ENCODE peak calls at places on chromosome 20, in six cellular contexts. One of them, this sample, is unnamed.

GRCh38 chr20:49706548-49707517 is 6.8 kb downstream of the B4GALT5 start:
- DNase-seq in IMR-90: no peak
- DNase-seq in tibial nerve: no peak
- DNase-seq in sigmoid colon: no peak
- DNase-seq in heart right ventricle: no peak
- DNase-seq in body of pancreas: no peak
- DNase-seq in this sample: no peak

GRCh38 chr20:48080583-48080982 is 295.3 kb upstream of the SULF2 start:
- DNase-seq in sigmoid colon: no peak
- DNase-seq in tibial nerve: no peak
- DNase-seq in IMR-90: no peak
- DNase-seq in heart right ventricle: no peak
- DNase-seq in body of pancreas: no peak
- DNase-seq in this sample: no peak

GRCh38 chr20:41030536-41031242 is 2.1 kb downstream of the TOP1 start:
- DNase-seq in IMR-90: peak
- DNase-seq in heart right ventricle: no peak
- DNase-seq in body of pancreas: no peak
- DNase-seq in tibial nerve: no peak
- DNase-seq in sigmoid colon: no peak
- DNase-seq in this sample: peak

GRCh38 chr20:32541917-32542615 is 43.1 kb downstream of the NOL4L start:
- DNase-seq in body of pancreas: no peak
- DNase-seq in tibial nerve: no peak
- DNase-seq in sigmoid colon: no peak
- DNase-seq in heart right ventricle: no peak
- DNase-seq in IMR-90: no peak
- DNase-seq in this sample: no peak

GRCh38 chr20:4027590-4028265 is 12.4 kb upstream of the RNF24 start:
- DNase-seq in heart right ventricle: no peak
- DNase-seq in IMR-90: no peak
- DNase-seq in tibial nerve: no peak
- DNase-seq in body of pancreas: no peak
- DNase-seq in sigmoid colon: no peak
- DNase-seq in this sample: no peak

GRCh38 chr20:17227199-17227535 is 327 bp downstream of the PCSK2 start:
- DNase-seq in IMR-90: no peak
- DNase-seq in sigmoid colon: no peak
- DNase-seq in body of pancreas: no peak
- DNase-seq in heart right ventricle: no peak
- DNase-seq in tibial nerve: no peak
- DNase-seq in this sample: no peak

GRCh38 chr20:37828584-37829527 is 74.1 kb upstream of the VSTM2L start:
- DNase-seq in IMR-90: no peak
- DNase-seq in heart right ventricle: no peak
- DNase-seq in sigmoid colon: no peak
- DNase-seq in body of pancreas: no peak
- DNase-seq in tibial nerve: no peak
- DNase-seq in this sample: no peak

GRCh38 chr20:20292472-20292871 is 75.4 kb upstream of the INSM1 start:
- DNase-seq in IMR-90: no peak
- DNase-seq in sigmoid colon: no peak
- DNase-seq in heart right ventricle: no peak
- DNase-seq in tibial nerve: no peak
- DNase-seq in body of pancreas: no peak
- DNase-seq in this sample: no peak

GRCh38 chr20:40488401-40488800 is 200.6 kb downstream of the MAFB start:
- DNase-seq in tibial nerve: no peak
- DNase-seq in IMR-90: no peak
- DNase-seq in heart right ventricle: no peak
- DNase-seq in sigmoid colon: no peak
- DNase-seq in body of pancreas: no peak
- DNase-seq in this sample: no peak

GRCh38 chr20:24738981-24739633 is 210.0 kb upstream of the CST7 start:
- DNase-seq in sigmoid colon: no peak
- DNase-seq in heart right ventricle: no peak
- DNase-seq in tibial nerve: no peak
- DNase-seq in IMR-90: no peak
- DNase-seq in body of pancreas: no peak
- DNase-seq in this sample: no peak

GRCh38 chr20:58897493-58897892 is 45.0 kb downstream of the GNAS start:
- DNase-seq in IMR-90: no peak
- DNase-seq in sigmoid colon: no peak
- DNase-seq in heart right ventricle: no peak
- DNase-seq in tibial nerve: no peak
- DNase-seq in body of pancreas: no peak
- DNase-seq in this sample: no peak

GRCh38 chr20:824490-824889 is 9.0 kb upstream of the FAM110A start:
- DNase-seq in heart right ventricle: no peak
- DNase-seq in tibial nerve: no peak
- DNase-seq in IMR-90: no peak
- DNase-seq in sigmoid colon: no peak
- DNase-seq in body of pancreas: no peak
- DNase-seq in this sample: no peak

GRCh38 chr20:24960302-24960801 is 11.3 kb downstream of the CST7 start:
- DNase-seq in IMR-90: no peak
- DNase-seq in body of pancreas: peak
- DNase-seq in sigmoid colon: peak
- DNase-seq in heart right ventricle: no peak
- DNase-seq in tibial nerve: no peak
- DNase-seq in this sample: no peak

GRCh38 chr20:49028684-49029083 is 17.4 kb upstream of the CSE1L start:
- DNase-seq in IMR-90: peak
- DNase-seq in tibial nerve: no peak
- DNase-seq in sigmoid colon: no peak
- DNase-seq in heart right ventricle: no peak
- DNase-seq in body of pancreas: no peak
- DNase-seq in this sample: peak

GRCh38 chr20:48816282-48816860 is 11.4 kb downstream of the PREX1 start:
- DNase-seq in sigmoid colon: no peak
- DNase-seq in heart right ventricle: no peak
- DNase-seq in body of pancreas: no peak
- DNase-seq in IMR-90: no peak
- DNase-seq in tibial nerve: no peak
- DNase-seq in this sample: no peak

GRCh38 chr20:17518339-17519052 is 12.7 kb downstream of the BFSP1 start:
- DNase-seq in IMR-90: no peak
- DNase-seq in tibial nerve: no peak
- DNase-seq in sigmoid colon: peak
- DNase-seq in heart right ventricle: no peak
- DNase-seq in body of pancreas: peak
- DNase-seq in this sample: no peak

GRCh38 chr20:4740774-4741431 is 19.2 kb downstream of the PRND start:
- DNase-seq in body of pancreas: peak
- DNase-seq in IMR-90: peak
- DNase-seq in sigmoid colon: no peak
- DNase-seq in tibial nerve: peak
- DNase-seq in heart right ventricle: peak
- DNase-seq in this sample: peak

GRCh38 chr20:43681468-43681942 is 14.6 kb downstream of the MYBL2 start:
- DNase-seq in tibial nerve: no peak
- DNase-seq in IMR-90: no peak
- DNase-seq in heart right ventricle: no peak
- DNase-seq in sigmoid colon: no peak
- DNase-seq in body of pancreas: peak
- DNase-seq in this sample: no peak
- TF ChIP-seq CTCF in tibial nerve: no peak
- TF ChIP-seq CTCF in IMR-90: no peak
- TF ChIP-seq CTCF in heart right ventricle: no peak
- TF ChIP-seq CTCF in sigmoid colon: no peak
- TF ChIP-seq CTCF in body of pancreas: peak
- TF ChIP-seq CTCF in this sample: peak

GRCh38 chr20:63503524-63503923 is 4.6 kb upstream of the EEF1A2 start:
- DNase-seq in IMR-90: no peak
- DNase-seq in tibial nerve: no peak
- DNase-seq in heart right ventricle: no peak
- DNase-seq in body of pancreas: no peak
- DNase-seq in sigmoid colon: no peak
- DNase-seq in this sample: no peak

GRCh38 chr20:63502671-63503172 is 3.8 kb upstream of the EEF1A2 start:
- DNase-seq in body of pancreas: peak
- DNase-seq in heart right ventricle: no peak
- DNase-seq in tibial nerve: no peak
- DNase-seq in IMR-90: no peak
- DNase-seq in sigmoid colon: no peak
- DNase-seq in this sample: no peak

GRCh38 chr20:63500151-63500901 is 1.4 kb upstream of the EEF1A2 start:
- DNase-seq in tibial nerve: no peak
- DNase-seq in body of pancreas: no peak
- DNase-seq in heart right ventricle: no peak
- DNase-seq in sigmoid colon: no peak
- DNase-seq in IMR-90: no peak
- DNase-seq in this sample: no peak

GRCh38 chr20:63500902-63501817 is 2.3 kb upstream of the EEF1A2 start:
- DNase-seq in heart right ventricle: no peak
- DNase-seq in body of pancreas: no peak
- DNase-seq in tibial nerve: no peak
- DNase-seq in sigmoid colon: no peak
- DNase-seq in IMR-90: no peak
- DNase-seq in this sample: no peak

GRCh38 chr20:63501818-63502670 is 3.2 kb upstream of the EEF1A2 start:
- DNase-seq in body of pancreas: peak
- DNase-seq in sigmoid colon: peak
- DNase-seq in tibial nerve: no peak
- DNase-seq in IMR-90: peak
- DNase-seq in heart right ventricle: peak
- DNase-seq in this sample: no peak
- H3K4me3 ChIP-seq in body of pancreas: no peak
- H3K4me3 ChIP-seq in sigmoid colon: no peak
- H3K4me3 ChIP-seq in tibial nerve: no peak
- H3K4me3 ChIP-seq in IMR-90: no peak
- H3K4me3 ChIP-seq in heart right ventricle: no peak
- H3K4me3 ChIP-seq in this sample: no peak

DNA sequence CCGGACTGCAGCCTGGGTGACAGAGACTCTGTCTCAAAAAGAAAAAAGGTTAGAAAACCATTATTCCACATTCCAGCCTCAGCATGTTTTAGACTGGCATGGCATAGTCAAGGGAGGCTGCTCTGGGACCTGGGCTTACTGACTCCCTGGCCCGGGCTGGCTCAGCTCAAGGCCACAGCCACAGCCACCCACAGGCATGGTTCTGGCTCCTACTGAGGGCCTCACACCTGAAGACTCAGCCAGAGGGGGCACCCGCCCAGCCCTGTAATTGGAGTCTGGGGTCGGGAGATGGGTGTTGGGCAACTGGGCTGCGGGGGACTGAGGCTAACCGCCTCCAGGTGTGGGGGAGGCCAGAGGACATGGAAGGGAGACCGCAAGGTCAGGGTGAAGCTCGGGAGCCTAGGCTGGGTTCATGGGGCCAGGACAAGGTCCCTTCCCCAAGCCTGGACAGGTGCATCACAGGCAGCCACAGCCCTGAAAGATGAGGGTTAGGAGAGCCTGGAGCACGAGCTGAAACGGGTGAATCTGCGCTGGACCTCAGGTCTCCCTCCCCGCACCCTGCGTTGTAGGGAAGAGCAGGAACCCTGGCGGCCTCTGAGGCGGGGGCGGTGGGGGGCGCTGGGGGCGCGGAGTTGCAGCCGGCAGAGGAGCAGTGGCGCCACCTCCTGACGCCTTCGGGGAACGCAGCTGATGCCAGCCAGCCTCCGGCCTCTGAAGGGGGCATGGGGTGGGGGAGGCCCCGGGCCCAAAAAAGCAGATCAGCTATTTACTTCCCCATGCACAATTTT is 67.7 kb upstream of the SRSF6 start:
- DNase-seq in heart right ventricle: no peak
- DNase-seq in tibial nerve: no peak
- DNase-seq in body of pancreas: no peak
- DNase-seq in IMR-90: no peak
- DNase-seq in sigmoid colon: no peak
- DNase-seq in this sample: no peak
- TF ChIP-seq CTCF in heart right ventricle: peak
- TF ChIP-seq CTCF in tibial nerve: no peak
- TF ChIP-seq CTCF in body of pancreas: no peak
- TF ChIP-seq CTCF in IMR-90: peak
- TF ChIP-seq CTCF in sigmoid colon: no peak
- TF ChIP-seq CTCF in this sample: peak

GRCh38 chr20:1934162-1934561 is 39.0 kb downstream of the SIRPA start:
- DNase-seq in body of pancreas: no peak
- DNase-seq in sigmoid colon: no peak
- DNase-seq in tibial nerve: no peak
- DNase-seq in IMR-90: peak
- DNase-seq in heart right ventricle: no peak
- DNase-seq in this sample: peak

GRCh38 chr20:1932971-1933370 is 37.8 kb downstream of the SIRPA start:
- DNase-seq in tibial nerve: no peak
- DNase-seq in IMR-90: no peak
- DNase-seq in heart right ventricle: no peak
- DNase-seq in body of pancreas: no peak
- DNase-seq in sigmoid colon: no peak
- DNase-seq in this sample: no peak

GRCh38 chr20:1933465-1933870 is 38.3 kb downstream of the SIRPA start:
- DNase-seq in body of pancreas: peak
- DNase-seq in heart right ventricle: peak
- DNase-seq in IMR-90: peak
- DNase-seq in sigmoid colon: peak
- DNase-seq in tibial nerve: no peak
- DNase-seq in this sample: peak

GRCh38 chr20:1935696-1936366 is 40.6 kb downstream of the SIRPA start:
- DNase-seq in tibial nerve: no peak
- DNase-seq in body of pancreas: peak
- DNase-seq in IMR-90: no peak
- DNase-seq in sigmoid colon: peak
- DNase-seq in heart right ventricle: peak
- DNase-seq in this sample: peak

GRCh38 chr20:1934578-1935573 is 39.7 kb downstream of the SIRPA start:
- DNase-seq in heart right ventricle: peak
- DNase-seq in sigmoid colon: peak
- DNase-seq in body of pancreas: peak
- DNase-seq in IMR-90: peak
- DNase-seq in tibial nerve: peak
- DNase-seq in this sample: peak
- H3K4me3 ChIP-seq in heart right ventricle: no peak
- H3K4me3 ChIP-seq in sigmoid colon: no peak
- H3K4me3 ChIP-seq in body of pancreas: no peak
- H3K4me3 ChIP-seq in IMR-90: no peak
- H3K4me3 ChIP-seq in tibial nerve: no peak
- H3K4me3 ChIP-seq in this sample: no peak

GRCh38 chr20:63815869-63816268 is 15.2 kb downstream of the ZBTB46 start:
- DNase-seq in tibial nerve: no peak
- DNase-seq in IMR-90: no peak
- DNase-seq in heart right ventricle: no peak
- DNase-seq in sigmoid colon: no peak
- DNase-seq in body of pancreas: no peak
- DNase-seq in this sample: no peak

GRCh38 chr20:63815613-63815862 is 15.5 kb downstream of the ZBTB46 start:
- DNase-seq in tibial nerve: no peak
- DNase-seq in IMR-90: no peak
- DNase-seq in heart right ventricle: no peak
- DNase-seq in sigmoid colon: no peak
- DNase-seq in body of pancreas: no peak
- DNase-seq in this sample: no peak

GRCh38 chr20:63821824-63822223 is 9.2 kb downstream of the ZBTB46 start:
- DNase-seq in tibial nerve: no peak
- DNase-seq in IMR-90: no peak
- DNase-seq in body of pancreas: no peak
- DNase-seq in heart right ventricle: no peak
- DNase-seq in sigmoid colon: no peak
- DNase-seq in this sample: no peak

GRCh38 chr20:63822276-63822696 is 8.8 kb downstream of the ZBTB46 start:
- DNase-seq in body of pancreas: no peak
- DNase-seq in heart right ventricle: no peak
- DNase-seq in sigmoid colon: no peak
- DNase-seq in tibial nerve: no peak
- DNase-seq in IMR-90: no peak
- DNase-seq in this sample: no peak

GRCh38 chr20:63819224-63819917 is 11.7 kb downstream of the ZBTB46 start:
- DNase-seq in IMR-90: peak
- DNase-seq in tibial nerve: no peak
- DNase-seq in body of pancreas: no peak
- DNase-seq in heart right ventricle: no peak
- DNase-seq in sigmoid colon: peak
- DNase-seq in this sample: no peak
- TF ChIP-seq CTCF in IMR-90: peak
- TF ChIP-seq CTCF in tibial nerve: peak
- TF ChIP-seq CTCF in body of pancreas: no peak
- TF ChIP-seq CTCF in heart right ventricle: peak
- TF ChIP-seq CTCF in sigmoid colon: peak
- TF ChIP-seq CTCF in this sample: peak